ENCODE peak calls at places on chromosomes 3 and 15, in seven cellular contexts. W, P, R, D, H, I and B are unnamed samples.

GRCh38 chr15:41231536-41231935 is 468 bp downstream of the CHP1 start:
- DNase-seq in W (no peak), P (no peak), R (no peak), D (no peak), H (no peak), I (no peak), B (no peak)

GRCh38 chr15:38463893-38464292 is 10.0 kb downstream of the FAM98B start:
- DNase-seq in W (no peak), P (no peak), R (no peak), D (no peak), H (no peak), I (no peak), B (no peak)

GRCh38 chr3:108292905-108293328 is 3.4 kb upstream of the HHLA2 start:
- DNase-seq in W (no peak), P (no peak), R (no peak), D (no peak), H (no peak), I (no peak), B (no peak)

GRCh38 chr15:47431501-47431900 is 285.8 kb upstream of the SEMA6D start:
- DNase-seq in W (no peak), P (no peak), R (no peak), D (peak), H (no peak), I (no peak), B (no peak)

GRCh38 chr3:141858312-141858711 is 18.1 kb upstream of the ATP1B3 start:
- DNase-seq in W (no peak), P (no peak), R (no peak), D (no peak), H (no peak), I (no peak), B (no peak)

GRCh38 chr3:117059990-117060338 is 350.4 kb downstream of the TUSC7 start:
- DNase-seq in W (no peak), P (no peak), R (no peak), D (no peak), H (no peak), I (no peak), B (peak)

GRCh38 chr15:91252322-91252721 is 152.3 kb downstream of the SV2B start:
- DNase-seq in W (no peak), P (no peak), R (no peak), D (no peak), H (no peak), I (no peak), B (no peak)

GRCh38 chr3:72375237-72376154 is 472.7 kb downstream of the SHQ1 start:
- DNase-seq in W (no peak), P (no peak), R (no peak), D (no peak), H (peak), I (no peak), B (no peak)

GRCh38 chr15:28885289-28885629 is 515 bp upstream of the APBA2 start:
- DNase-seq in W (no peak), P (no peak), R (no peak), D (no peak), H (no peak), I (no peak), B (no peak)

GRCh38 chr15:87618203-87618725 is 638.3 kb downstream of the NTRK3 start:
- DNase-seq in W (no peak), P (no peak), R (no peak), D (no peak), H (no peak), I (no peak), B (no peak)

GRCh38 chr3:189103208-189103607 is 68.6 kb upstream of the TPRG1 start:
- DNase-seq in W (no peak), P (no peak), R (no peak), D (peak), H (no peak), I (no peak), B (no peak)